ENCODE peak calls at places on chromosomes 11 and 22, in seven cellular contexts. L, S, Q, J, M, U and O are unnamed samples.

GRCh38 chr11:567629-568258 is 7.0 kb downstream of the RASSF7 start:
- DNase-seq in S (no peak), M (no peak), Q (no peak), L (no peak), U (no peak), J (no peak), O (no peak)

GRCh38 chr11:30586251-30587144 is at the start of gene MPPED2:
- DNase-seq in J (no peak), U (no peak), S (no peak), Q (no peak), L (no peak), M (no peak), O (no peak)

GRCh38 chr22:45503071-45503815 is 560 bp downstream of the FBLN1 start:
- DNase-seq in Q (no peak), J (no peak), U (no peak), M (no peak), L (no peak), S (no peak), O (no peak)

GRCh38 chr11:35507688-35508087 is 17.7 kb downstream of the PAMR1 start:
- DNase-seq in U (no peak), J (no peak), M (no peak), L (no peak), S (no peak), Q (no peak), O (no peak)

GRCh38 chr22:32852346-32853251 is 51.1 kb downstream of the TIMP3 start:
- DNase-seq in L (peak), S (peak), J (no peak), U (no peak), M (no peak), Q (no peak), O (no peak)

GRCh38 chr22:25085930-25086901 is 113.4 kb upstream of the CRYBB3 start:
- DNase-seq in Q (no peak), U (no peak), L (no peak), S (no peak), J (no peak), M (no peak), O (no peak)

GRCh38 chr22:50034126-50035081 is 21.8 kb upstream of the IL17REL start:
- DNase-seq in M (no peak), Q (no peak), S (no peak), U (no peak), J (no peak), L (no peak), O (no peak)

GRCh38 chr11:2625183-2625582 is 74.6 kb downstream of the KCNQ1OT1 start:
- DNase-seq in Q (no peak), L (no peak), U (no peak), J (no peak), S (no peak), M (no peak), O (no peak)

GRCh38 chr11:119488256-119488995 is 65.5 kb upstream of the THY1 start:
- DNase-seq in Q (no peak), M (peak), S (no peak), L (no peak), U (no peak), J (no peak), O (no peak)

GRCh38 chr11:109552376-109552775 is 130.4 kb downstream of the C11orf87 start:
- DNase-seq in L (no peak), S (no peak), Q (no peak), J (no peak), M (no peak), U (no peak), O (no peak)

GRCh38 chr11:122046846-122047245 is 69.2 kb downstream of the BLID start:
- DNase-seq in L (peak), Q (no peak), S (peak), J (no peak), U (no peak), M (no peak), O (peak)

GRCh38 chr11:69721745-69722144 is 17.9 kb upstream of the FGF19 start:
- DNase-seq in U (no peak), L (no peak), M (no peak), S (no peak), J (no peak), Q (no peak), O (no peak)

GRCh38 chr22:24189249-24190158 is 8.2 kb downstream of the SUSD2 start:
- DNase-seq in U (no peak), S (peak), Q (no peak), L (peak), J (no peak), M (peak), O (peak)

GRCh38 chr11:7893792-7894191 is 37.3 kb downstream of the OR10A6 start:
- DNase-seq in S (no peak), Q (no peak), L (no peak), M (no peak), J (no peak), U (no peak), O (no peak)

GRCh38 chr22:32661296-32661695 is 140.2 kb upstream of the TIMP3 start:
- DNase-seq in S (peak), L (peak), J (peak), U (no peak), Q (no peak), M (no peak), O (peak)

GRCh38 chr11:110173775-110174644 is 80.8 kb downstream of the ZC3H12C start:
- DNase-seq in U (peak), L (peak), S (peak), Q (no peak), M (no peak), J (no peak), O (peak)

GRCh38 chr11:76209956-76210885 is 3.9 kb upstream of the WNT11 start:
- DNase-seq in L (peak), M (no peak), S (peak), U (no peak), J (peak), Q (no peak), O (no peak)
- TF ChIP-seq CTCF in L (no peak), M (no peak), S (no peak), U (no peak), J (no peak), Q (no peak), O (no peak)

DNA sequence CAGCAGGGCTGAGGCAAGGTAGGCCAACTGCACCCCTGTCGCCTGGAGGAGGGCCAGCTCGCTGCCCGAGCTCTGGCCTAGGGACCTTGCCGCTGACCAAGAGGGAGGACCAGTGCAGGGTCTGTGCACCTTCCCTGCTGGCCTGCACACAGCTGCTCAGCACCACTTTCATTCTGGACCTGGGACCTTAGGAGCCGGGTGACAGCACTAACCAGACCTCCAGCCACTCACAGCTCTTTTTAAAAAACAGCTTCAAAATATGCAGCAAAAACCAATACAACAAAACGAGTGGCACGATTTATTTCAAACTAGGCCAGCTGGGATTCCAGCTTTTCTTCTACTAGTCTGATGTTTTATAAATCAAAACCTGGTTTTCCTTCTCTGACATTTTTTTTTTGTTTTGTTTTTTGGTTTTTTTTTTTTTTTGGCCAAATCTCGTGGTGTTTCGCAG is 18.0 kb downstream of the RSPH14 start:
- DNase-seq in U (no peak), L (no peak), M (no peak), S (no peak), J (no peak), Q (no peak), O (no peak)
- TF ChIP-seq CTCF in U (no peak), L (no peak), M (no peak), S (no peak), J (no peak), Q (no peak), O (no peak)

GRCh38 chr11:13352711-13353110 is 75.1 kb downstream of the BMAL1 start:
- DNase-seq in J (no peak), S (no peak), Q (no peak), U (no peak), M (no peak), L (no peak), O (no peak)

GRCh38 chr11:13358871-13359270 is 81.3 kb downstream of the BMAL1 start:
- DNase-seq in J (no peak), L (peak), M (no peak), Q (no peak), U (no peak), S (peak), O (peak)

GRCh38 chr11:13355191-13355590 is 77.6 kb downstream of the BMAL1 start:
- DNase-seq in L (no peak), M (no peak), U (no peak), S (no peak), Q (no peak), J (no peak), O (no peak)

GRCh38 chr11:13357232-13357631 is 79.6 kb downstream of the BMAL1 start:
- DNase-seq in Q (no peak), M (no peak), L (no peak), S (no peak), U (no peak), J (no peak), O (no peak)

GRCh38 chr11:13354335-13354734 is 76.7 kb downstream of the BMAL1 start:
- DNase-seq in L (no peak), Q (no peak), U (no peak), S (no peak), J (no peak), M (no peak), O (peak)
- TF ChIP-seq CTCF in L (peak), Q (no peak), U (no peak), S (peak), J (peak), M (peak), O (peak)

DNA sequence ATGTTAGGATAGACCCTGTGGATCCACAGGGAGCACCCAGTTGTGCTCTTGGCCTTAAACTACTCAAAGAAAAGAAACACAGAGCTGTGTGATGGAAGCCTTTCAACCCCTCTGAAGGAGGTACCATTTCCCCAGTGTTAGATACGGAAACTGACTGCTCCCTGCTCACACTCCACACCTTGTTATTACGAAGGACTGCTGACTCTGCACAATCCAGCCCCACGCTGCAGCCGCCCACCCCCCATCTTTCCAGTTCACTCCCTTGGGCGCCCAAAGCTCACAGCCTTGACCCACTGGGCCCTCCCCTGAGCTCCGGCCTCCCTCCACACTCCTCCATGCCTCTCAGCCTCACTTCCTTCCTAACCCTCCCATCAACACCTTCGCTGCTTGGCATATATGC is 75.5 kb downstream of the EFCAB6 start:
- DNase-seq in L (no peak), J (no peak), Q (no peak), M (no peak), S (no peak), U (no peak), O (no peak)
- TF ChIP-seq CTCF in L (no peak), J (no peak), Q (no peak), M (no peak), S (no peak), U (no peak), O (no peak)